ENCODE peak calls at places on chromosomes 4 and X, in four cellular contexts. P is lower lobe of right lung, B is activated B cell treated with CpG ODN at 0.5 μM for 24 hours, V is CD14-positive monocyte. F is an unnamed sample.

GRCh38 chrX:136192839-136193414 is 45.6 kb downstream of the FHL1 start:
- DNase-seq in P (no peak), B (no peak), V (no peak), F (no peak)

GRCh38 chrX:53732797-53733196 is 46.3 kb upstream of the HUWE1 start:
- DNase-seq in P (no peak), B (no peak), V (no peak), F (no peak)

GRCh38 chrX:154477891-154478477 is 1.1 kb downstream of the LAGE3 start:
- DNase-seq in P (no peak), B (no peak), V (no peak), F (no peak)

GRCh38 chrX:151225843-151226242 is 49.5 kb downstream of the GPR50 start:
- DNase-seq in P (no peak), B (no peak), V (no peak), F (no peak)

GRCh38 chrX:68710870-68711576 is 63.6 kb downstream of the STARD8 start:
- DNase-seq in P (no peak), B (no peak), V (peak), F (no peak)

GRCh38 chr4:2413821-2414610 is 4.4 kb downstream of the ZFYVE28 start:
- DNase-seq in P (peak), B (no peak), V (no peak), F (no peak)

GRCh38 chrX:71166461-71166860 is 21.8 kb downstream of the NLGN3 start:
- DNase-seq in P (no peak), B (no peak), V (no peak), F (no peak)

GRCh38 chrX:130174051-130174704 is 2.4 kb downstream of the RAB33A start:
- DNase-seq in P (no peak), B (no peak), V (no peak), F (no peak)

GRCh38 chr4:4759233-4759632 is 100.2 kb upstream of the MSX1 start:
- DNase-seq in P (no peak), B (no peak), V (no peak), F (no peak)

GRCh38 chr4:26851129-26851528 is 9.5 kb upstream of the STIM2 start:
- DNase-seq in P (no peak), B (no peak), V (no peak), F (no peak)

GRCh38 chrX:152641996-152642395 is 4.3 kb downstream of the GABRQ start:
- DNase-seq in P (no peak), B (no peak), V (no peak), F (no peak)

GRCh38 chr4:112378858-112379257 is 81.7 kb downstream of the ALPK1 start:
- DNase-seq in P (no peak), B (no peak), V (no peak), F (no peak)

GRCh38 chr4:113503691-113504090 is 257.8 kb downstream of the CAMK2D start:
- DNase-seq in P (no peak), B (no peak), V (no peak), F (no peak)

GRCh38 chr4:5883916-5884315 is 9.0 kb downstream of the CRMP1 start:
- DNase-seq in P (no peak), B (no peak), V (no peak), F (no peak)

GRCh38 chr4:98873059-98873458 is 55.9 kb downstream of the EIF4E start:
- DNase-seq in P (no peak), B (no peak), V (no peak), F (no peak)

GRCh38 chr4:155119006-155119405 is 89.4 kb upstream of the NPY2R start:
- DNase-seq in P (no peak), B (no peak), V (no peak), F (no peak)

GRCh38 chr4:166017804-166018203 is 144.8 kb downstream of the TLL1 start:
- DNase-seq in P (no peak), B (no peak), V (no peak), F (no peak)

GRCh38 chr4:89129080-89129640 is 17.8 kb downstream of the TIGD2 start:
- DNase-seq in P (no peak), B (no peak), V (no peak), F (no peak)

GRCh38 chr4:26459054-26459755 is 31.1 kb downstream of the CCKAR start:
- DNase-seq in P (no peak), B (no peak), V (no peak), F (no peak)

GRCh38 chrX:12950851-12951589 is 23.9 kb upstream of the TMSB4X start:
- DNase-seq in P (peak), B (no peak), V (peak), F (no peak)
- TF ChIP-seq CTCF in P (peak), B (no peak), V (peak), F (peak)

GRCh38 chr4:17511950-17512795 is at the start of gene QDPR:
- DNase-seq in P (peak), B (peak), V (peak), F (peak)
- TF ChIP-seq CTCF in P (peak), B (no peak), V (peak), F (no peak)

DNA sequence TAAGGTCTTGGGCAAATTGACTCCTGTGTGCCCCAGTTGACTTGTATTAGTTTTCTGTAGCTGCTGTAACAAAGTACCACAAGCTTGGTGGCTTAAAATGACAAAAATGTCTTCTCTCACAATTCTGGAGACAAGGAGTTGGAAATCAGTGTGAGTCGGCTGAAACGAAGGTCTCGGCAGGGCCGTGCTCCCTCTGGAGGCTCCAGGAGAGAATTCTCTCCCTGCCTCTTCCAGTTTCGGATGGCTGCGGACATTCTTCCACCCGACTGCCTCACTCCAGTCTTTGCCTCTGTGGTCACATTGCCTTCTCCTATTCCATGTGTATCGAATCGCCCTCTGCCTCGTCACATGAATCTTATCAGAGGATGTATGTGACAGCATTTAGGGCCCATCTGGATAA is 66.0 kb upstream of the PHOX2B start:
- DNase-seq in P (no peak), B (no peak), V (no peak), F (no peak)
- TF ChIP-seq CTCF in P (no peak), B (no peak), V (no peak), F (no peak)

GRCh38 chr4:184424279-184424678 is 50.1 kb downstream of the IRF2 start:
- DNase-seq in P (no peak), B (no peak), V (no peak), F (no peak)

GRCh38 chr4:184424993-184425758 is 49.2 kb downstream of the IRF2 start:
- DNase-seq in P (no peak), B (no peak), V (no peak), F (no peak)

GRCh38 chr4:184422378-184422777 is 52.0 kb downstream of the IRF2 start:
- DNase-seq in P (no peak), B (no peak), V (no peak), F (no peak)

GRCh38 chr4:184421558-184422155 is 52.7 kb downstream of the IRF2 start:
- DNase-seq in P (no peak), B (no peak), V (no peak), F (no peak)

GRCh38 chr4:184423003-184423686 is 51.2 kb downstream of the IRF2 start:
- DNase-seq in P (no peak), B (no peak), V (no peak), F (no peak)
- TF ChIP-seq CTCF in P (no peak), B (no peak), V (no peak), F (no peak)

GRCh38 chr4:124712417-124713212 is at the start of gene ANKRD50:
- DNase-seq in P (peak), B (peak), V (peak), F (peak)

GRCh38 chr4:124710253-124710849 is 2.2 kb downstream of the ANKRD50 start:
- DNase-seq in P (no peak), B (no peak), V (no peak), F (no peak)

GRCh38 chr4:124710911-124711310 is 1.6 kb downstream of the ANKRD50 start:
- DNase-seq in P (no peak), B (no peak), V (no peak), F (no peak)

GRCh38 chr4:124713213-124713592 is 671 bp upstream of the ANKRD50 start:
- DNase-seq in P (peak), B (no peak), V (peak), F (no peak)

DNA sequence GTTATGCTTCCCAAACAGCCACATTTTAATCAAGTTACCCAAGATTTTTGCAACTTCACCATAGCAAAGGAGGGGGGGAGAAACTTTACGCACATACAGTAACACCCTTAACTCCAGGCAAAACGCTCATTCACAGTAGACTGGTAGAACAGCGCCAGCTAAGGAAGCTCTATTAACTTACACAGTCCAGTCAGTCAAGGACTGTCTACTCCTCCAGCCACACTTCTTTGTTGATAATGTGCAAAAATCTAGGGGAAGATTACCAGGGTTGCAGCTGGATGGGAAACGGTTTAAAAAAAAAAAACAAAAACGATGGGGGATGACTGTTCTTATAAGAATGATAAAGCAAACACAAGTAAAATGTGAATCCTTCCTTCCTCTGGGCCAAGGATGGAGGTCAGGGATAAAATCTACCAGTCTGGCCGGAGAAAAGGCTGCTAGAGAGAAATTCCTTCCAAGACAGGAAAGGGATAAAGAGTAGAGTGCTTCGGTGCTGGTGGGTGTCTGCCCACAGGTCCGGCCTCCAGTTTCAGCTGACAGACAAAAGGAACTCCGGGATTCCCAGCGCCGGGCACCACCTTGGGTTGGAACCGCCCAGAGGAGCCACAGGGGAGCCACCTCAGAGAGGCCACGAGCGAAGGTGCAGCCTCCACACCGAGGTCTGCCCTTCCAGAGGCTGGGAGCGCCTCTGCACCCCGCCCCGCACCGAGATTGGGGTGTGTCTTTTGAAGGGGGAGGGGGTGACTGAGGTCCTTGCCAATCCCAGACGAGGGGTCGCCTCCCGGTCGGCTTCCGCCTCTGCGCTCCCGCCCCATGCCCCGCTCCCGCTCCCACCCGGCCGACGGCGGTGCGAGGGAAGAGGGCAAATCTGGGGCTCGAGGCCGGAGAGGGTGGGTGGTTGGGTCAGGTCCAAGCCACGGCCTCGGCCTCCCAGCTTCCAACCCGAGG is 789 bp downstream of the ANKRD50 start:
- DNase-seq in P (peak), B (no peak), V (peak), F (no peak)
- TF ChIP-seq CTCF in P (no peak), B (no peak), V (no peak), F (no peak)